ENCODE peak calls at places on chromosomes 6 and 20, in four cellular contexts. P is K562, K is GM12878, N is HepG2. S is an unnamed sample. For H3K79me2, the result is how much of the 10 kb centered on the place peaks cover.

GRCh38 chr6:52575490-52575868 is 1.4 kb downstream of the TRAM2 start:
- DNase-seq in P (no peak), K (no peak), N (no peak), S (no peak)

GRCh38 chr20:2859330-2860121 is 13.8 kb upstream of the PTPRA start:
- DNase-seq in P (no peak), K (no peak), N (no peak), S (no peak)

GRCh38 chr6:52610745-52611355 is 34.0 kb upstream of the TRAM2 start:
- DNase-seq in P (no peak), K (no peak), N (peak), S (no peak)

GRCh38 chr20:50762435-50763201 is 31.2 kb downstream of the PARD6B start:
- DNase-seq in P (no peak), K (no peak), N (peak), S (no peak)

GRCh38 chr6:89501239-89501638 is 68.3 kb downstream of the ANKRD6 start:
- DNase-seq in P (no peak), K (no peak), N (no peak), S (peak)

GRCh38 chr6:7148100-7148822 is 40.5 kb downstream of the RREB1 start:
- DNase-seq in P (no peak), K (no peak), N (no peak), S (no peak)

GRCh38 chr6:158334534-158334933 is 22.3 kb downstream of the TULP4 start:
- DNase-seq in P (no peak), K (no peak), N (no peak), S (no peak)

GRCh38 chr20:5886788-5887187 is 63.5 kb downstream of the TRMT6 start:
- DNase-seq in P (no peak), K (no peak), N (no peak), S (no peak)

GRCh38 chr6:35725721-35726438 is 11.0 kb upstream of the ARMC12 start:
- DNase-seq in P (no peak), K (no peak), N (peak), S (no peak)

GRCh38 chr6:122789862-122790739 is 1.0 kb downstream of the SMPDL3A start:
- DNase-seq in P (peak), K (no peak), N (no peak), S (peak)

GRCh38 chr6:34514593-34515472 is 41.3 kb downstream of the SPDEF start:
- DNase-seq in P (peak), K (no peak), N (no peak), S (peak)

GRCh38 chr6:131331146-131331545 is 195.9 kb downstream of the AKAP7 start:
- DNase-seq in P (no peak), K (no peak), N (no peak), S (no peak)

GRCh38 chr20:53080969-53081871 is 109.1 kb downstream of the TSHZ2 start:
- DNase-seq in P (no peak), K (no peak), N (peak), S (no peak)

GRCh38 chr20:63751471-63752271 is 12.1 kb downstream of the SLC2A4RG start:
- DNase-seq in P (peak), K (no peak), N (no peak), S (peak)

DNA sequence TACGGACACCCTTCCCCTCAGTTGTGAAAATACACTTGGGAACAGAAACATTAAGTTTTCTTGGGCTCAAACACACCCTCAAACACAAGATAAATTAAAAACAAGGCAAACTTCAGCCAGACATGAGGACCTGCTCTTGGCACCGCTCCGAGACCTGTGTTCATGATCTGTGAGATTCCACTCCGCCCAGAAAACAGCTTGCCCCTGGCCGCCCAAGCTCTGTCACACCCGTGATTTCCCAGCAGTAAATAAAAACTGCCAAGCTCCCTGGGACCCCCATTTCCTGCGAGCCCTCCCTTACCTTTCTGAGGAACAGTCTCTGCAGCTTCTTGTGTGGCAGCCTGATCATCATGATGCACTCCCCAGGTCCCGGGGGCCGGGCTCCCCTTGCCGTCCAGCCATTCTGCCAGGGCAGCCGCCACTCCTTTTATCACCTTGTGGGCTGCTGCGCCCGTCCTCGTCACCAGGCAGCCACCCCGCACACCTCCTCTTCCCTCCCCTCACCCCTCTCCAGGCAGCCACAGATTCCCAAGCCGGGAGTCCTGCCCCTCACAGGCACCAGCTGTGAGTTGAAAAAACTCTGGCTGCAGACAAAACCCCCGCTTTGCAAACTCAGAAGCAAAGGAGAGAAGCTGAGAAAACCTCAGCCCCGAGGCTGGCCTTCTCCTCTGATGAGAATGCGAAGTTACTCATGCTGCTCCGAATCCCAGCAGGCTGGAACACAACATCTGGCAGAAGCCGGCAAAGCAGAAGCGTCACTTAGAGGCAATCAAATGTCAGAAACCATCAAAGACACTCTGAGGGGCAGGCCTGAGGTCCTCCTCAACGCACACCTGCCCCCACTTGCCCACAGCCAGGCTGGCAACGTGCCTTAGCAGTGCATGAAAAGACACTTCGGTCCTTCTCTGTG is 130.4 kb upstream of the RPS6KA2 start:
- DNase-seq in P (no peak), K (no peak), N (no peak), S (no peak)
- TF ChIP-seq EZH2 in P (peak), K (no peak), N (no peak), S (no peak)

DNA sequence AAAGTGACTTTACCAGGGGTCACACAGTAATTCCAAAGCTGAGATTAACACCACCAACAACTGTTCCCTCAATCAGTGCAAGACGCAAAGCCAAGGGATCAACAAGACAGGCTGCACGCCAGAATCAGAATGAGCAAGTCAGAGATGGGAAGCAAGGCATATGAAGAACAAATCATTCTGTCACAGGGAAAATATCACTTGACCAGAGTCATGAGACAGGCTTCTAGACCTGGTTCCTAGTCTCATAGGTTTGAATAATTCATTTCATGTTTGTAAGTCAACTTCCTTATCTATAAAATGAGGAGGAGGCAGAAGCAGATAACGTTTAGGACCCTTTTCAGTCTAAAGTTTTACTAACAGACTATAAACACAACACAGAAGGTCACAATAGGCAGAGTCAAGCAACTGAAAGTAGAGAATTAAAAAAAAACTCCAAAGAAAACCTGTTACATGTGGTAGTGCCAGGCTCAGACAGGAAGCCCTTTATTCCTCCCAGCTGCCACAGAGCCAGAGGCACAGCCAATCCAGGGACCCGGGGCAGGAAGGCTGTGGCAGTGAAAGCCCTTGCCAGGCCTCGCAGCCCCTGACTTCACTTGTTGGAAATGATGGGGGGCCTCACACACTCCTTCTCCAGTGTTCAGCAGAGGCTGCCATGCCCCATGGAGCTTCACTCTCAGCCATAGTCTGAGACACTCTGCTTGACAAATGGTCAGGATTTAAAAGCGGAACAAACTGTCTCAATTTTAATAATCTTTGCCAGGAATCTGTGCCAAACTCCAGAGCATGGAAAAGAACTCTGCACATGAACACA is 29.2 kb upstream of the DST start:
- DNase-seq in P (no peak), K (no peak), N (no peak), S (no peak)
- TF ChIP-seq JUNB in P (no peak), K (no peak), N (no peak), S (no peak)

GRCh38 chr6:43517503-43518357 is 841 bp downstream of the POLR1C start:
- DNase-seq in P (no peak), K (no peak), N (no peak), S (peak)
- H3K79me2 ChIP-seq in P (half or more), K (under half), N (half or more), S (under half)

DNA sequence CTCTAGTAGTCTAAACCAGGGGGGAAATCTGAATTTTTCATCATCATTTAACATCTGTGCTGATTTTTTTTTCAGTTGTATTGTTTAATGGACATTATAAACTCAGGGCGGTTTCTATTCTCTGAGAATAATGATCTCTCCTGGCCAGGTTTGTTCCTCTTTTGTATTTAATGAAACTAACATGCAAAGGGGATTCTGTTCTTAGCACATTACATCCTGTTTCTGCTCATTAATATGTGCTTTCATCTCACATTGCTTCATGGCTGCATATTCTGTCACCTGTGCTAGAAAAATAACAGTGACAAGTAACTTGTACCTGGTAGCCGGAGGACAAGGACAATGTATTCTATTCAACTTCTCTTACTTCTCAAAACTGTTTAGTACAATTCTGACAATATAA is 806 bp downstream of the HLA-DOB start:
- DNase-seq in P (no peak), K (peak), N (no peak), S (no peak)
- TF ChIP-seq EZH2 in P (no peak), K (no peak), N (no peak), S (no peak)

GRCh38 chr6:18477301-18477941 is 90.3 kb downstream of the RNF144B start:
- DNase-seq in P (no peak), K (no peak), N (no peak), S (no peak)
- TF ChIP-seq JUNB in P (no peak), K (no peak), N (no peak), S (no peak)

GRCh38 chr6:87161299-87161698 is 5.9 kb downstream of the ZNF292 start:
- DNase-seq in P (no peak), K (no peak), N (no peak), S (no peak)
- H3K79me2 ChIP-seq in P (half or more), K (half or more), N (half or more), S (half or more)

S was measured in GM23338.